ENCODE peak calls at places on chromosome 21, in four cellular contexts. V, P, L and B are unnamed samples.
A peak's percentile ranks its signal among the peaks of the same experiment; 100 is the strongest.

GRCh38 chr21:42061195-42061865 is 9.8 kb upstream of the UMODL1 start:
- DNase-seq in V (no peak), P (no peak), L (no peak), B (no peak)

GRCh38 chr21:41659791-41660560 is 106.9 kb downstream of the RIPK4 start:
- DNase-seq in V (no peak), P (peak; percentile 24), L (no peak), B (no peak)

GRCh38 chr21:31261759-31262158 is 82.3 kb downstream of the TIAM1 start:
- DNase-seq in L (no peak), V (no peak), P (no peak), B (no peak)

GRCh38 chr21:29187939-29188338 is 57.5 kb downstream of the MAP3K7CL start:
- DNase-seq in V (no peak), L (no peak), P (peak; percentile 96), B (no peak)

GRCh38 chr21:39386194-39386593 is 37.3 kb upstream of the HMGN1 start:
- DNase-seq in V (no peak), L (no peak), P (no peak), B (peak; percentile 38)

GRCh38 chr21:42124826-42125570 is 53.9 kb downstream of the UMODL1 start:
- DNase-seq in P (no peak), L (no peak), V (no peak), B (no peak)

GRCh38 chr21:31945116-31945515 is 72.3 kb downstream of the HUNK start:
- DNase-seq in P (no peak), V (no peak), L (no peak), B (no peak)

GRCh38 chr21:40731206-40731605 is 115.8 kb downstream of the DSCAM start:
- DNase-seq in L (no peak), P (no peak), V (no peak), B (no peak)

GRCh38 chr21:29217818-29218252 is 80.9 kb upstream of the BACH1 start:
- DNase-seq in L (no peak), V (no peak), P (peak; percentile 99), B (no peak)

GRCh38 chr21:31185663-31186062 is 147.4 kb upstream of the KRTAP19-8 start:
- DNase-seq in P (no peak), L (no peak), V (no peak), B (no peak)

GRCh38 chr21:42846221-42846620 is 33.1 kb downstream of the WDR4 start:
- DNase-seq in P (no peak), L (no peak), V (no peak), B (no peak)

GRCh38 chr21:39562791-39563770 is 49.7 kb upstream of the B3GALT5 start:
- DNase-seq in V (no peak), L (no peak), P (no peak), B (no peak)

GRCh38 chr21:39525129-39525528 is 73.4 kb downstream of the SH3BGR start:
- DNase-seq in P (no peak), V (no peak), L (no peak), B (no peak)

DNA sequence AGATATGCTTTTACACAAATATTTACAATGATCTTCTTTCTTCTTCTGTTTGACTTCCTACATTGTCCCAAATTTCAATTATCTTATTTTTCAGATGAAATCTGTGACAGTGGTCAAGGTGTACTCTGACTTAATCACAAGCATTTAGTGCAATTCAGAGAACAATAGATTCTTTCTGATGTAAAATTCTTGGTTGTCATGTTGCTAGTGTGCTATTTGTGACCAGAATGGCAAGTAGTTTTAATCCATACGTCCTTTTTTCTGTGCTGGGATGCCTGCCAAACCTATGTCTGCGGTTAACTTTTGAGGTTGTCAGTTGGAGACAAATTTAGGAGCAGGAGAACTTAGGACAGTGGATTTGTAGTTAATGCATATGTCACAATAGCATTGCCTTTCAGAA is 30.9 kb downstream of the NCAM2 start:
- DNase-seq in L (no peak), P (no peak), V (no peak), B (no peak)
- H4K5ac ChIP-seq in L (no peak overlapping the region), P (no peak overlapping the region), V (no peak overlapping the region), B (no peak overlapping the region)

GRCh38 chr21:36867506-36867905 is 99.0 kb downstream of the HLCS start:
- DNase-seq in P (no peak), L (no peak), V (no peak), B (no peak)
- H4K5ac ChIP-seq in P (peak overlapping the region; percentile 31), L (no peak overlapping the region), V (no peak overlapping the region), B (no peak overlapping the region)

DNA sequence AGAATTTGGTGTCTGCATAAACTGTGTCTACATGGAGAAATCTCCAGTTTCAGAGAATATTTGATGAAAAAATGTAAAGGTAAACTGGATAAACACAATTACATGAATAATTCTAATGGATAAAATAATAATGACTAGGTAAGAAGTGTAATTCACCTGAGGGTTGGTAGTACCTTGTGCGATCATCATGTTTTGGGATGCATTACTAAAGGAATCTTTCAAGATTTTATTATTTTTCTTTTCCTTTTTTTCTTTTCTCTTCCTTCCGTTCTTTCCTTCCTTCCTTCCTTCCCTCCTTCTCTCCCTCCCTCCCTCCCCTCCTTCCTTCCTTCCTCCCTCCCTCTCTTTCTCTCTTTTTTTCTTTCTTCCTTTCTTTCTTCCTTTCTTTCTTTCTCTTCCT is 818.7 kb downstream of the LTN1 start:
- DNase-seq in V (no peak), P (no peak), L (no peak), B (no peak)
- H4K5ac ChIP-seq in V (no peak overlapping the region), P (no peak overlapping the region), L (no peak overlapping the region), B (no peak overlapping the region)

GRCh38 chr21:37513383-37513782 is 146.8 kb downstream of the DYRK1A start:
- DNase-seq in V (no peak), P (no peak), L (no peak), B (no peak)
- H4K5ac ChIP-seq in V (no peak overlapping the region), P (no peak overlapping the region), L (no peak overlapping the region), B (no peak overlapping the region)

GRCh38 chr21:44495641-44496040 is 40.3 kb downstream of the LRRC3 start:
- DNase-seq in V (no peak), L (no peak), P (no peak), B (no peak)
- H4K5ac ChIP-seq in V (no peak overlapping the region), L (no peak overlapping the region), P (no peak overlapping the region), B (no peak overlapping the region)

DNA sequence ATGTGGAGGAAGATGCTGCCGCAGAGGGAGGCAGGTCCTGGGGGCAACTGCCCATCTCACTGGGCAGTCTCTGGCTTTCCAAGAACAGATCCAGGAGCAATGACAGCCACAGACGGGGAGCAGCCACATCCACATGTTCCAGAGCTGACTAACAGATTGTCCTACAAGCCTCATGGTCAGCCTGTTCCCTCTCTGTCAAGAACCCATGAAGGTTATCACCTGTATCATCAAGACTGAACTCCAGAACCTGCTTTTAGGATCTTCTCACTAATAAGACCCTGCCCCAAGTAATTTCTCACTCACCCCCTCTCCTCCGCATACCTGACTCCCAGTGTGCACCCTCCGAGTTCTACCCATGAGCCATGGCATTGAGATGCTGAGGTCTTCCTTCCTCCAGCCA is 187.8 kb downstream of the RUNX1 start:
- DNase-seq in P (no peak), V (no peak), L (no peak), B (no peak)
- H4K5ac ChIP-seq in P (no peak overlapping the region), V (no peak overlapping the region), L (no peak overlapping the region), B (no peak overlapping the region)

GRCh38 chr21:46153259-46154154 is 1.9 kb downstream of the FTCD start:
- DNase-seq in L (peak; percentile 83), P (no peak), V (peak; percentile 29), B (peak; percentile 80)

GRCh38 chr21:46152939-46153258 is 2.5 kb downstream of the FTCD start:
- DNase-seq in L (no peak), P (no peak), V (no peak), B (no peak)

GRCh38 chr21:46150491-46151121 is 4.8 kb downstream of the FTCD start:
- DNase-seq in L (no peak), V (no peak), P (no peak), B (peak; percentile 29)

GRCh38 chr21:46151261-46151988 is 4.0 kb downstream of the FTCD start:
- DNase-seq in V (no peak), P (no peak), L (no peak), B (peak; percentile 27)

DNA sequence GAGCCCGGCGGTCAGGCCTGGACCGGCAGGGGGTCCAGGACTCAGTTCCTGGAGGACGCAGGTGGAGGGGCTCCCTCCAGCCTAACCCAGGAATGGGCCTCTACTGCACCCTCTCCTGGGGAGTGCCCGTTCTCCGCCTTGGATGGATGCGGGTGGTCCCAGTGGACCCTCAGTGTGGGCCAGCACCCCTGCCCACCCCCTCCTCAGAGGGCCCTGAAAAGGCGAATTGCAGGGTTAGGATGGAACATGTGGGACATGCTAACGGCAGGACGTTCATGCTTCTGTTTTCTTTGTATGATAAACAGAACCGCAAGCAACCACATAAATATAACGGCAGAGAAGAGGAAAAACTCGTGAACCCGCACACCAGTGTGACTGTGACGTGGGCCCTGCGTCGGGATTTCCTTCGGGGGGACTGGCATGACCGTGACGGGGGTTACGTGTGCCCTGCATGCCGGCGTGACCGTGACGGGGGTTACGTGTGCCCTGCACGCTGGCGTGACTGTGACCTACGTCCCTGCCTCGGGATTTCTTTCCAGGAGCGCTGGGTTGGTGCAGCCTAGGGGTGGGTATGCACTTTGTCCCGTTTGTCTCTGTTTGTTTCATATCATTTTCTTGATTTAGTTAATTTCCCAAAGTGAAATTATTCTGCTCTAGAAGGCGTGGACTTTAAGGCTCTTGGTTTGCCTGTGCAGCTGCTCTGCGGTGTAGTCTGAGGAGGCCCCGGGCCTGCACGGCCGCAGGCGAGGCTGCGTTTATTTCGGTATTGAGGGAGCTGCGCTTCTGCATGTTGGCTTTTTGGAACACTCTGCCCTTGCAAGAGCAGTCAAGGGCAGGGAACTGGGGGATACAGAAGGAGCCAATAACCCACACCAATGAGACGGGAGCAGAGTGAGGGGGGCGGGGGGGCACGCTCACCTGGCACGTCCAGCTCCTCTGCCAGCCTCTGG is 3.1 kb downstream of the FTCD start:
- DNase-seq in P (no peak), V (no peak), L (no peak), B (peak; percentile 24)
- H4K5ac ChIP-seq in P (no peak overlapping the region), V (no peak overlapping the region), L (no peak overlapping the region), B (no peak overlapping the region)

GRCh38 chr21:15195104-15195503 is 130.3 kb upstream of the NRIP1 start:
- DNase-seq in P (no peak), V (no peak), L (no peak), B (no peak)

GRCh38 chr21:15195768-15196167 is 131.0 kb upstream of the NRIP1 start:
- DNase-seq in L (no peak), P (no peak), V (no peak), B (no peak)

GRCh38 chr21:15199940-15200339 is 135.1 kb upstream of the NRIP1 start:
- DNase-seq in P (no peak), L (no peak), V (no peak), B (no peak)

GRCh38 chr21:15199414-15199813 is 134.6 kb upstream of the NRIP1 start:
- DNase-seq in L (peak; percentile 31), V (no peak), P (no peak), B (no peak)

DNA sequence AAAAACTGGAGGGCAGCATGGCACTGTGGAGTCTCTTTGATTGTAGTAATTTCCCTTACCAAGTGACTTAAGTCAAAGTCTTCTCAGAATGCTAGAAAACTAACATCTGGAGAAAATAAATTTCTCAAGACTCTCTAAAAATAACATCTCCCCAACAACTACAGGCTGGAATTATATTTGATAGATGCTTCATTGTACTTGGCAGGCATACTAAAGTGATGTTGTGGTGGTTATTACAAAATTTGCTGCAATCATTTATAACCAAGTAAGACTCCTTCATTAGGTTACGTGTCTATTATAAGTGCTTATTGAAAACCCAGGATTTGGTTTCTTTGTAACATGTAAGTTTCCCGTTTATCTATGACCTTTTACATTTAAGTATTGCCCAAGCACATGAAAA is 132.9 kb upstream of the NRIP1 start:
- DNase-seq in P (no peak), L (no peak), V (no peak), B (no peak)
- H4K5ac ChIP-seq in P (no peak overlapping the region), L (no peak overlapping the region), V (no peak overlapping the region), B (no peak overlapping the region)

GRCh38 chr21:25872271-25872670 is 137.5 kb downstream of the GABPA start:
- DNase-seq in V (no peak), L (peak; percentile 46), P (no peak), B (peak; percentile 61)
- H4K5ac ChIP-seq in V (no peak overlapping the region), L (no peak overlapping the region), P (no peak overlapping the region), B (no peak overlapping the region)

GRCh38 chr21:27372381-27372780 is 405.5 kb upstream of the ADAMTS5 start:
- DNase-seq in V (no peak), P (no peak), L (peak; percentile 17), B (no peak)
- H4K5ac ChIP-seq in V (no peak overlapping the region), P (no peak overlapping the region), L (no peak overlapping the region), B (no peak overlapping the region)